ENCODE peak calls at places on chromosomes 12 and 14, in seven cellular contexts. K is tibial artery, T is heart right ventricle, Z is fibroblast of lung, X is HL-60, R is choroid plexus epithelial cell, B is kidney. J is an unnamed sample.
A peak's percentile ranks its signal among the peaks of the same experiment; 100 is the strongest.

GRCh38 chr14:24712909-24713308 is 78.9 kb upstream of the GZMB start:
- DNase-seq in K (no peak), B (no peak), T (no peak), R (no peak), X (no peak), Z (no peak), J (no peak)

GRCh38 chr14:100773331-100774163 is 46.9 kb downstream of the DLK1 start:
- DNase-seq in Z (no peak), R (no peak), T (no peak), K (peak; percentile 39), X (no peak), B (peak; percentile 66), J (no peak)

GRCh38 chr12:104958946-104959841 is 1.1 kb upstream of the SLC41A2 start:
- DNase-seq in T (no peak), B (no peak), R (peak; percentile 59), K (no peak), X (no peak), Z (peak; percentile 61), J (peak; percentile 64)

GRCh38 chr14:104383931-104384775 is 195.4 kb upstream of the C14orf180 start:
- DNase-seq in R (no peak), Z (no peak), B (peak; percentile 73), K (peak; percentile 47), T (no peak), X (no peak), J (no peak)

GRCh38 chr12:14373202-14373601 is 7.7 kb downstream of the ATF7IP start:
- DNase-seq in Z (peak; percentile 66), B (no peak), X (no peak), T (no peak), R (no peak), K (no peak), J (peak; percentile 86)

GRCh38 chr14:89654998-89655397 is 238.0 kb upstream of the FOXN3 start:
- DNase-seq in K (no peak), T (no peak), X (no peak), B (no peak), R (no peak), Z (peak; percentile 29), J (no peak)

GRCh38 chr14:56008160-56008559 is 110.1 kb upstream of the PELI2 start:
- DNase-seq in X (no peak), K (no peak), R (no peak), B (no peak), Z (no peak), T (no peak), J (no peak)

GRCh38 chr12:110948041-110948440 is 27.7 kb upstream of the MYL2 start:
- DNase-seq in B (no peak), K (no peak), R (no peak), T (no peak), Z (no peak), X (no peak), J (no peak)

GRCh38 chr14:52272375-52272774 is 4.9 kb downstream of the PTGDR start:
- DNase-seq in X (no peak), T (no peak), R (peak; percentile 68), B (no peak), Z (no peak), K (no peak), J (peak; percentile 61)

GRCh38 chr14:98955741-98956070 is 316.3 kb downstream of the BCL11B start:
- DNase-seq in B (no peak), T (no peak), X (no peak), K (no peak), R (no peak), Z (no peak), J (no peak)

GRCh38 chr12:53955036-53955775 is 503 bp downstream of the HOXC12 start:
- DNase-seq in B (no peak), R (no peak), Z (no peak), K (peak; percentile 60), X (no peak), T (no peak), J (no peak)

GRCh38 chr14:70808402-70809237 is 693 bp downstream of the MAP3K9 start:
- DNase-seq in R (peak; percentile 25), B (peak; percentile 82), X (no peak), Z (peak; percentile 10), K (no peak), T (peak; percentile 21), J (no peak)

GRCh38 chr12:5432011-5432400 is at the start of gene NTF3:
- DNase-seq in B (no peak), Z (peak; percentile 43), R (peak; percentile 11), X (no peak), T (peak; percentile 36), K (peak; percentile 80), J (peak; percentile 17)

GRCh38 chr12:107513636-107514400 is 171.8 kb upstream of the PWP1 start:
- DNase-seq in X (no peak), Z (no peak), K (no peak), R (no peak), B (no peak), T (no peak), J (no peak)

GRCh38 chr12:25718081-25718731 is 165.1 kb upstream of the LMNTD1 start:
- DNase-seq in T (no peak), X (no peak), B (no peak), Z (no peak), R (no peak), K (no peak), J (peak; percentile 62)

GRCh38 chr14:90087433-90087832 is 25.6 kb downstream of the KCNK13 start:
- DNase-seq in B (no peak), T (no peak), K (peak; percentile 72), Z (peak; percentile 89), X (peak; percentile 85), R (peak; percentile 72), J (peak; percentile 61)

GRCh38 chr12:23098110-23099049 is 473.4 kb downstream of the ETNK1 start:
- DNase-seq in T (no peak), X (no peak), B (no peak), K (no peak), R (no peak), Z (peak; percentile 51), J (peak; percentile 47)

GRCh38 chr12:70393787-70394519 is 27.9 kb downstream of the KCNMB4 start:
- DNase-seq in T (no peak), R (peak; percentile 46), K (no peak), B (no peak), X (no peak), Z (peak; percentile 59), J (peak; percentile 22)

GRCh38 chr14:35292770-35293561 is 784 bp downstream of the PSMA6 start:
- DNase-seq in X (no peak), R (peak; percentile 25), Z (peak; percentile 9), K (no peak), T (no peak), B (no peak), J (no peak)

GRCh38 chr14:70856851-70857498 is 47.7 kb upstream of the MAP3K9 start:
- DNase-seq in Z (peak; percentile 99), B (no peak), R (peak; percentile 88), T (no peak), X (no peak), K (no peak), J (peak; percentile 11)

GRCh38 chr14:100132161-100132902 is 27.1 kb downstream of the DEGS2 start:
- DNase-seq in X (no peak), K (no peak), T (no peak), R (peak; percentile 50), B (no peak), Z (peak; percentile 32), J (peak; percentile 73)

GRCh38 chr14:50425816-50426215 is 29.1 kb upstream of the CDKL1 start:
- DNase-seq in K (no peak), X (peak; percentile 14), R (peak; percentile 86), T (no peak), B (no peak), Z (peak; percentile 89), J (peak; percentile 86)

GRCh38 chr14:28298156-28298555 is 468.4 kb upstream of the FOXG1 start:
- DNase-seq in Z (peak; percentile 65), B (peak; percentile 32), X (no peak), T (no peak), K (no peak), R (peak; percentile 67), J (peak; percentile 36)

GRCh38 chr12:50404307-50404706 is 3.6 kb downstream of the LARP4 start:
- DNase-seq in R (no peak), X (no peak), K (no peak), Z (no peak), T (no peak), B (no peak), J (no peak)

GRCh38 chr12:26746315-26746714 is 86.7 kb downstream of the ITPR2 start:
- DNase-seq in K (no peak), X (no peak), B (no peak), Z (peak; percentile 93), R (peak; percentile 89), T (no peak), J (peak; percentile 68)

GRCh38 chr12:6965026-6965661 is 5.3 kb downstream of the PHB2 start:
- DNase-seq in K (peak; percentile 89), T (peak; percentile 81), Z (peak; percentile 73), X (peak; percentile 86), B (peak; percentile 94), R (peak; percentile 95), J (peak; percentile 87)
- H3K4me3 ChIP-seq in K (no peak overlapping the region), T (no peak overlapping the region), Z (no peak overlapping the region), X (no peak overlapping the region), B (no peak overlapping the region), R (no peak overlapping the region), J (no peak overlapping the region)

DNA sequence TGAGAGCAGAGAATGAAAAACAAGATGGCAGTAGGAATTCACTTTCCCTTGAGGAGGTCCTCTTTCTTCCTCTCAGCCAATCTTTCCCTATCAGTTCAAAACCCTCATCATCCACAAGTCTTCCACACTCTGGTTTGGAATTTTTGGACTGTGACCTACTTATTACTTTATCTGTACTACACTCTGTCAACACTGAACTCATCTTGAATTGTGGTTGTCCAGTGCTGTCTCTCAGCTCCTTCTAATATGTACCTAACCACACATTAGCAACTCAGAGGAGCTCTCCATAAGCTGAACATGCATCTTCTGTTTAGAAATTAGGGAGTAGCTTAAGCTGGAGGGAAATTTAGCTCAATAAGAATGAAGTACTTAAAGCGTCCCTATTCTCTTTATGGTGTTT is 34.9 kb downstream of the SLC38A1 start:
- DNase-seq in B (no peak), T (no peak), R (no peak), Z (no peak), X (no peak), K (no peak), J (no peak)
- H3K4me3 ChIP-seq in B (no peak overlapping the region), T (no peak overlapping the region), R (no peak overlapping the region), Z (no peak overlapping the region), X (no peak overlapping the region), K (no peak overlapping the region), J (no peak overlapping the region)

GRCh38 chr14:83356080-83356479 is 1822.4 kb upstream of the SEL1L start:
- DNase-seq in R (no peak), K (no peak), T (no peak), B (no peak), X (no peak), Z (no peak), J (no peak)
- H3K4me3 ChIP-seq in R (no peak overlapping the region), K (no peak overlapping the region), T (no peak overlapping the region), B (no peak overlapping the region), X (no peak overlapping the region), Z (no peak overlapping the region), J (no peak overlapping the region)

GRCh38 chr12:122873540-122873939 is 22.4 kb downstream of the VPS37B start:
- DNase-seq in X (no peak), R (no peak), K (peak; percentile 61), Z (no peak), B (peak; percentile 19), T (no peak), J (no peak)

GRCh38 chr12:122872815-122873361 is 23.0 kb downstream of the VPS37B start:
- DNase-seq in B (peak; percentile 32), K (peak; percentile 51), Z (no peak), X (no peak), R (no peak), T (no peak), J (no peak)

GRCh38 chr12:122870867-122871664 is 24.9 kb downstream of the VPS37B start:
- DNase-seq in Z (peak; percentile 63), T (no peak), K (peak; percentile 69), X (no peak), B (peak; percentile 58), R (peak; percentile 81), J (peak; percentile 76)

GRCh38 chr12:122870163-122870842 is 25.6 kb downstream of the VPS37B start:
- DNase-seq in X (no peak), B (peak; percentile 59), Z (no peak), K (peak; percentile 44), T (no peak), R (no peak), J (no peak)

GRCh38 chr12:122871851-122872785 is 23.8 kb downstream of the VPS37B start:
- DNase-seq in Z (peak; percentile 86), X (peak; percentile 82), B (peak; percentile 86), K (peak; percentile 79), R (peak; percentile 82), T (no peak), J (peak; percentile 75)
- H3K4me3 ChIP-seq in Z (peak overlapping the region; percentile 40), X (peak overlapping the region; percentile 34), B (peak overlapping the region; percentile 20), K (peak overlapping the region; percentile 35), R (peak overlapping the region; percentile 26), T (peak overlapping the region; percentile 34), J (peak overlapping the region; percentile 47)

J was measured in fibroblast of the aortic adventitia.